ENCODE peak calls at places on chromosomes 13 and 19, in five cellular contexts. One of them, this sample, is unnamed.

GRCh38 chr19:6047741-6048231 is 62.5 kb downstream of the RFX2 start:
- DNase-seq in cardiac muscle cell: peak
- DNase-seq in HTR-8/SVneo: peak
- DNase-seq in coronary artery: no peak
- DNase-seq in RWPE1: peak
- DNase-seq in this sample: no peak

GRCh38 chr13:94858856-94859811 is 146.8 kb upstream of the SOX21 start:
- DNase-seq in cardiac muscle cell: no peak
- DNase-seq in HTR-8/SVneo: no peak
- DNase-seq in coronary artery: no peak
- DNase-seq in RWPE1: no peak
- DNase-seq in this sample: no peak

GRCh38 chr19:49430678-49431329 is 5.6 kb downstream of the GFY start:
- DNase-seq in cardiac muscle cell: no peak
- DNase-seq in HTR-8/SVneo: no peak
- DNase-seq in coronary artery: no peak
- DNase-seq in RWPE1: no peak
- DNase-seq in this sample: no peak

GRCh38 chr13:113972451-113973217 is 1.2 kb downstream of the C13orf46 start:
- DNase-seq in cardiac muscle cell: no peak
- DNase-seq in HTR-8/SVneo: no peak
- DNase-seq in coronary artery: no peak
- DNase-seq in RWPE1: no peak
- DNase-seq in this sample: no peak

GRCh38 chr19:10112895-10113591 is 1.6 kb downstream of the P2RY11 start:
- DNase-seq in cardiac muscle cell: peak
- DNase-seq in HTR-8/SVneo: no peak
- DNase-seq in coronary artery: no peak
- DNase-seq in RWPE1: no peak
- DNase-seq in this sample: peak

GRCh38 chr13:32045963-32046785 is 14.6 kb downstream of the FRY start:
- DNase-seq in cardiac muscle cell: no peak
- DNase-seq in HTR-8/SVneo: no peak
- DNase-seq in coronary artery: no peak
- DNase-seq in RWPE1: no peak
- DNase-seq in this sample: no peak

GRCh38 chr13:37058801-37059135 is 720 bp downstream of the SUPT20H start:
- DNase-seq in cardiac muscle cell: peak
- DNase-seq in HTR-8/SVneo: no peak
- DNase-seq in coronary artery: no peak
- DNase-seq in RWPE1: peak
- DNase-seq in this sample: peak

GRCh38 chr19:5050016-5050656 is 81.2 kb downstream of the KDM4B start:
- DNase-seq in cardiac muscle cell: peak
- DNase-seq in HTR-8/SVneo: no peak
- DNase-seq in coronary artery: no peak
- DNase-seq in RWPE1: no peak
- DNase-seq in this sample: no peak

GRCh38 chr13:59247166-59247565 is 916.6 kb downstream of the DIAPH3 start:
- DNase-seq in cardiac muscle cell: no peak
- DNase-seq in HTR-8/SVneo: no peak
- DNase-seq in coronary artery: no peak
- DNase-seq in RWPE1: no peak
- DNase-seq in this sample: no peak

GRCh38 chr19:16417660-16418596 is 53.8 kb downstream of the EPS15L1 start:
- DNase-seq in cardiac muscle cell: peak
- DNase-seq in HTR-8/SVneo: peak
- DNase-seq in coronary artery: peak
- DNase-seq in RWPE1: peak
- DNase-seq in this sample: peak

GRCh38 chr19:51742736-51743288 is 8.9 kb downstream of the FPR1 start:
- DNase-seq in cardiac muscle cell: no peak
- DNase-seq in HTR-8/SVneo: no peak
- DNase-seq in coronary artery: no peak
- DNase-seq in RWPE1: no peak
- DNase-seq in this sample: no peak

GRCh38 chr19:58553799-58554493 is 959 bp downstream of the CHMP2A start:
- DNase-seq in cardiac muscle cell: no peak
- DNase-seq in HTR-8/SVneo: no peak
- DNase-seq in coronary artery: peak
- DNase-seq in RWPE1: no peak
- DNase-seq in this sample: no peak

GRCh38 chr19:33377586-33378475 is 4.3 kb downstream of the CEBPG start:
- DNase-seq in cardiac muscle cell: no peak
- DNase-seq in HTR-8/SVneo: no peak
- DNase-seq in coronary artery: no peak
- DNase-seq in RWPE1: no peak
- DNase-seq in this sample: no peak

GRCh38 chr13:53249236-53249635 is 220.6 kb downstream of the OLFM4 start:
- DNase-seq in cardiac muscle cell: no peak
- DNase-seq in HTR-8/SVneo: no peak
- DNase-seq in coronary artery: no peak
- DNase-seq in RWPE1: no peak
- DNase-seq in this sample: no peak

GRCh38 chr13:105445793-105446192 is 1089.7 kb downstream of the EFNB2 start:
- DNase-seq in cardiac muscle cell: no peak
- DNase-seq in HTR-8/SVneo: no peak
- DNase-seq in coronary artery: no peak
- DNase-seq in RWPE1: no peak
- DNase-seq in this sample: no peak

GRCh38 chr13:113348591-113348990 is 15.3 kb downstream of the GRTP1 start:
- DNase-seq in cardiac muscle cell: no peak
- DNase-seq in HTR-8/SVneo: no peak
- DNase-seq in coronary artery: no peak
- DNase-seq in RWPE1: no peak
- DNase-seq in this sample: no peak

GRCh38 chr13:22061806-22062391 is 391.0 kb downstream of the FGF9 start:
- DNase-seq in cardiac muscle cell: no peak
- DNase-seq in HTR-8/SVneo: no peak
- DNase-seq in coronary artery: no peak
- DNase-seq in RWPE1: no peak
- DNase-seq in this sample: peak

GRCh38 chr19:48540110-48540509 is 11.9 kb upstream of the SULT2B1 start:
- DNase-seq in cardiac muscle cell: peak
- DNase-seq in HTR-8/SVneo: no peak
- DNase-seq in coronary artery: no peak
- DNase-seq in RWPE1: no peak
- DNase-seq in this sample: no peak

GRCh38 chr19:45769821-45770191 is 754 bp upstream of the SIX5 start:
- DNase-seq in cardiac muscle cell: no peak
- DNase-seq in HTR-8/SVneo: no peak
- DNase-seq in coronary artery: no peak
- DNase-seq in RWPE1: no peak
- DNase-seq in this sample: no peak